ENCODE peak calls at places on chromosomes 6 and 20, in eight cellular contexts. T, U, M, H, Y, S, Z and V are unnamed samples.

GRCh38 chr6:35089935-35090505 is 51.1 kb downstream of the TCP11 start:
- DNase-seq in M (peak), Z (peak), T (no peak), U (peak), Y (no peak), H (no peak), S (peak), V (no peak)

GRCh38 chr20:59811681-59812171 is 121.7 kb downstream of the SYCP2 start:
- DNase-seq in S (no peak), T (no peak), H (no peak), U (no peak), Z (peak), Y (no peak), M (no peak), V (no peak)

GRCh38 chr6:119717942-119718341 is 368.4 kb upstream of the MAN1A1 start:
- DNase-seq in U (no peak), S (no peak), Y (no peak), H (no peak), Z (no peak), M (no peak), T (no peak), V (no peak)

GRCh38 chr6:134282816-134283215 is 35.1 kb downstream of the SGK1 start:
- DNase-seq in Z (no peak), M (no peak), U (peak), S (no peak), T (no peak), H (no peak), Y (no peak), V (no peak)

GRCh38 chr6:159760602-159761057 is 1.2 kb upstream of the ACAT2 start:
- DNase-seq in S (no peak), T (no peak), M (peak), Y (no peak), U (no peak), Z (peak), H (no peak), V (no peak)

GRCh38 chr6:68915591-68915990 is 280.5 kb downstream of the ADGRB3 start:
- DNase-seq in H (no peak), T (no peak), S (no peak), Z (no peak), Y (no peak), M (no peak), U (no peak), V (no peak)

GRCh38 chr20:37344506-37345338 is 1.2 kb upstream of the SRC start:
- DNase-seq in U (no peak), M (peak), T (no peak), H (no peak), S (no peak), Z (peak), Y (peak), V (no peak)

GRCh38 chr6:93468291-93468690 is 48.9 kb upstream of the EPHA7 start:
- DNase-seq in U (no peak), T (no peak), Z (no peak), Y (no peak), H (no peak), M (no peak), S (no peak), V (no peak)

GRCh38 chr6:138157986-138158638 is 3.6 kb upstream of the ARFGEF3 start:
- DNase-seq in T (no peak), H (no peak), S (no peak), U (no peak), Z (no peak), M (no peak), Y (no peak), V (no peak)

GRCh38 chr6:95249176-95249575 is 328.2 kb upstream of the MANEA start:
- DNase-seq in Y (no peak), H (no peak), Z (no peak), M (peak), T (no peak), S (no peak), U (peak), V (peak)

GRCh38 chr6:150631283-150631981 is 31.7 kb downstream of the PLEKHG1 start:
- DNase-seq in Y (no peak), U (peak), T (no peak), S (no peak), Z (no peak), M (no peak), H (no peak), V (no peak)

GRCh38 chr20:59082981-59083380 is 40.4 kb upstream of the PRELID3B start:
- DNase-seq in T (peak), H (no peak), S (peak), M (peak), Z (no peak), U (no peak), Y (no peak), V (no peak)

GRCh38 chr6:92495246-92495645 is 924.1 kb downstream of the EPHA7 start:
- DNase-seq in Y (no peak), S (no peak), T (no peak), M (no peak), H (no peak), U (no peak), Z (no peak), V (no peak)

GRCh38 chr6:142950291-142950690 is 5.3 kb upstream of the HIVEP2 start:
- DNase-seq in S (no peak), M (no peak), T (no peak), H (no peak), Z (no peak), Y (no peak), U (no peak), V (no peak)

GRCh38 chr20:57685134-57685851 is 24.5 kb downstream of the PMEPA1 start:
- DNase-seq in S (no peak), Y (no peak), U (no peak), T (no peak), M (no peak), Z (no peak), H (no peak), V (no peak)

GRCh38 chr6:124490123-124490522 is 472.1 kb upstream of the RNF217 start:
- DNase-seq in H (no peak), M (no peak), U (no peak), S (no peak), Z (no peak), T (no peak), Y (no peak), V (peak)

GRCh38 chr6:112038268-112038667 is 15.6 kb upstream of the CCN6 start:
- DNase-seq in U (no peak), Z (no peak), Y (no peak), H (no peak), T (no peak), M (no peak), S (no peak), V (no peak)

GRCh38 chr20:31841928-31842327 is 3.5 kb downstream of the FOXS1 start:
- DNase-seq in T (no peak), M (no peak), Z (no peak), H (no peak), S (no peak), U (no peak), Y (no peak), V (peak)

GRCh38 chr6:113172531-113172966 is 684.6 kb upstream of the MARCKS start:
- DNase-seq in U (no peak), Y (no peak), M (no peak), Z (no peak), T (peak), S (no peak), H (no peak), V (no peak)

GRCh38 chr20:3093861-3094361 is 9.4 kb upstream of the AVP start:
- DNase-seq in S (no peak), H (no peak), Y (no peak), M (no peak), T (no peak), Z (no peak), U (peak), V (no peak)

GRCh38 chr20:4158466-4159050 is 143.2 kb upstream of the RNF24 start:
- DNase-seq in Z (no peak), S (no peak), Y (peak), U (no peak), M (no peak), H (no peak), T (no peak), V (no peak)

GRCh38 chr20:40265872-40266533 is 423.0 kb downstream of the MAFB start:
- DNase-seq in M (peak), H (peak), U (peak), T (peak), Z (no peak), S (no peak), Y (no peak), V (no peak)

GRCh38 chr20:20248620-20249200 is 119.2 kb upstream of the INSM1 start:
- DNase-seq in S (no peak), U (no peak), M (no peak), Z (no peak), H (no peak), T (no peak), Y (no peak), V (no peak)

GRCh38 chr6:105015482-105015881 is 58.6 kb downstream of the LIN28B start:
- DNase-seq in Y (no peak), H (no peak), Z (no peak), M (no peak), U (no peak), T (no peak), S (no peak), V (no peak)

GRCh38 chr6:24825130-24825630 is 26.5 kb upstream of the ARMH2 start:
- DNase-seq in T (no peak), H (no peak), U (no peak), M (no peak), Z (no peak), Y (no peak), S (no peak), V (no peak)

GRCh38 chr20:48921883-48922867 is 664 bp downstream of the ARFGEF2 start:
- DNase-seq in Y (peak), M (peak), U (peak), Z (no peak), T (peak), S (no peak), H (no peak), V (no peak)

GRCh38 chr6:154569136-154569862 is 58.8 kb upstream of the CNKSR3 start:
- DNase-seq in Y (no peak), H (no peak), S (no peak), Z (no peak), M (no peak), U (no peak), T (no peak), V (no peak)

GRCh38 chr6:53840027-53840426 is 45.2 kb downstream of the LRRC1 start:
- DNase-seq in S (no peak), Y (no peak), T (no peak), Z (no peak), M (no peak), U (no peak), H (no peak), V (no peak)

GRCh38 chr6:142846883-142847287 is 98.1 kb downstream of the HIVEP2 start:
- DNase-seq in M (peak), U (no peak), Y (no peak), H (no peak), Z (no peak), T (no peak), S (peak), V (peak)

GRCh38 chr20:25508083-25508770 is 77.1 kb downstream of the NINL start:
- DNase-seq in S (no peak), T (peak), Y (no peak), Z (no peak), M (peak), H (no peak), U (no peak), V (peak)

GRCh38 chr6:158869010-158869603 is 49.9 kb upstream of the EZR start:
- DNase-seq in U (no peak), Y (no peak), H (peak), T (peak), M (no peak), Z (peak), S (no peak), V (peak)

GRCh38 chr6:52576054-52576391 is 837 bp downstream of the TRAM2 start:
- DNase-seq in S (no peak), T (peak), M (no peak), Z (no peak), Y (no peak), H (no peak), U (no peak), V (no peak)

GRCh38 chr6:108321253-108321740 is 26.4 kb downstream of the AFG1L start:
- DNase-seq in U (no peak), H (no peak), T (no peak), S (no peak), Y (no peak), Z (no peak), M (peak), V (no peak)

GRCh38 chr6:13331516-13332348 is 3.4 kb upstream of the TBC1D7 start:
- DNase-seq in Y (no peak), U (peak), T (no peak), H (no peak), Z (no peak), M (peak), S (no peak), V (no peak)

GRCh38 chr6:165675120-165675519 is 12.1 kb upstream of the PDE10A start:
- DNase-seq in Z (no peak), U (no peak), S (no peak), T (no peak), Y (no peak), M (no peak), H (no peak), V (no peak)

GRCh38 chr6:24969343-24969860 is 33.6 kb upstream of the RIPOR2 start:
- DNase-seq in Y (no peak), Z (no peak), S (no peak), H (no peak), T (no peak), M (no peak), U (no peak), V (no peak)

GRCh38 chr6:110015206-110015605 is 37.1 kb downstream of the GPR6 start:
- DNase-seq in T (no peak), S (no peak), H (no peak), Y (no peak), U (no peak), Z (no peak), M (no peak), V (no peak)

GRCh38 chr6:146911635-146912034 is 292.6 kb upstream of the STXBP5 start:
- DNase-seq in T (no peak), Z (no peak), H (no peak), M (no peak), Y (no peak), S (no peak), U (no peak), V (no peak)

GRCh38 chr6:146915671-146916127 is 288.5 kb upstream of the STXBP5 start:
- DNase-seq in S (no peak), Z (no peak), M (peak), Y (no peak), H (no peak), T (no peak), U (peak), V (no peak)

GRCh38 chr6:146912730-146913680 is 291.2 kb upstream of the STXBP5 start:
- DNase-seq in Y (no peak), T (no peak), M (no peak), S (no peak), Z (no peak), H (no peak), U (peak), V (peak)

GRCh38 chr6:146914563-146915483 is 289.4 kb upstream of the STXBP5 start:
- DNase-seq in Y (no peak), T (peak), H (no peak), S (peak), M (peak), Z (no peak), U (peak), V (peak)

GRCh38 chr6:146913842-146914562 is 290.2 kb upstream of the STXBP5 start:
- DNase-seq in M (peak), Z (peak), H (peak), Y (peak), T (peak), S (peak), U (peak), V (peak)
- TF ChIP-seq CTCF in M (no peak), Z (no peak), H (no peak), Y (no peak), T (no peak), S (no peak), U (no peak), V (peak)

GRCh38 chr6:37027811-37028469 is 22.5 kb downstream of the FGD2 start:
- DNase-seq in M (no peak), Y (peak), T (no peak), U (no peak), S (no peak), Z (no peak), H (no peak), V (no peak)
- TF ChIP-seq CTCF in M (no peak), Y (no peak), T (no peak), U (no peak), S (no peak), Z (peak), H (no peak), V (no peak)

DNA sequence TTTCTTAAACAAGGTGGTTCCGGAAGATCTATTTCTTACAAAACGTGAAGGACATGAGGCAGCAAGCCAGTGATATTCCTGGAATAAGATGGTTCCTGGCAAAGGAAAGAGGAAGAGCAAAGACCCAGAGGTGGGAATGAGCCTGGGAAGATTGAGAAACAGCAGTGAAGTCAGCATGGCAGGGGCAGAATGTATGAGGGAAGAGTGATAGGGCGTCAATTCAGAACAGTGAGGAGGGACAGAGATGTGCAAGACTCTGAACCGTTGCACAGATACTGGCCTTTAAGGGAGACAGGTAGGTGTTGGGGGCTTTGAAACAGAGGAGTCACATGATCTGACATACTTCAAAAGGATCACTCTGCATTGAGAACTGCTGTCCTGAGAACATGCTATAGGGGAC is 338.3 kb downstream of the CBLN4 start:
- DNase-seq in H (no peak), Y (no peak), U (no peak), T (no peak), Z (no peak), M (no peak), S (no peak), V (no peak)
- TF ChIP-seq CTCF in H (no peak), Y (no peak), U (no peak), T (no peak), Z (no peak), M (no peak), S (no peak), V (no peak)

DNA sequence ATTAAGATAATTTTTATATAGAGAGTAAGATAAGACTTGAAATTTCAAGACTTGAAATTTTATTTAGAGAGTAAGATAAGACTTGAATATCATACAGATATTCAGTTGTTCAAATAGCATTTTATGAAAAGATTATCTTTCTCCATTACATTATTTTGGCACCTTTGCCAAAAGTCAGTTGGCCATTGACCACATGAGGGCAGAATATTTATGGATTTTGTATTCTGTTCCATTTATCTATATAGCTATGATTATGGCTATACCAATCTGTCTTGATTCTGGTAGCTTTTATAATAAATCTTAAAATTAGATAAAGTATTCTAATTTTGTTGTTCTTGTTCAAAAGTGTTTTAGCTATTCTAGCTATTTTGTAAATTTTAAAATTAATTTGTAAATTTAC is 537.9 kb upstream of the GJE1 start:
- DNase-seq in Z (no peak), M (no peak), Y (no peak), H (no peak), S (no peak), U (no peak), T (no peak), V (no peak)
- TF ChIP-seq CTCF in Z (no peak), M (peak), Y (no peak), H (peak), S (no peak), U (no peak), T (no peak), V (peak)